ENCODE peak calls at places on chromosomes 4 and X, in six cellular contexts. One of them, this sample, is unnamed.

GRCh38 chr4:48913346-48913745 is 6.8 kb upstream of the OCIAD2 start:
- DNase-seq in NCI-H2081: no peak
- DNase-seq in NB4: no peak
- DNase-seq in spleen: no peak
- DNase-seq in H4: peak; percentile 74
- DNase-seq in naive thymus-derived CD8-positive, alpha-beta T cell: no peak
- DNase-seq in this sample: no peak

GRCh38 chr4:6502147-6502546 is 29.7 kb upstream of the PPP2R2C start:
- DNase-seq in NCI-H2081: no peak
- DNase-seq in naive thymus-derived CD8-positive, alpha-beta T cell: no peak
- DNase-seq in spleen: no peak
- DNase-seq in NB4: no peak
- DNase-seq in H4: no peak
- DNase-seq in this sample: no peak

GRCh38 chr4:10096201-10096975 is 20.2 kb downstream of the WDR1 start:
- DNase-seq in NB4: peak; percentile 84
- DNase-seq in NCI-H2081: no peak
- DNase-seq in H4: peak; percentile 94
- DNase-seq in spleen: peak; percentile 90
- DNase-seq in naive thymus-derived CD8-positive, alpha-beta T cell: peak; percentile 66
- DNase-seq in this sample: no peak

GRCh38 chr4:74947798-74948197 is 14.9 kb downstream of the PARM1 start:
- DNase-seq in naive thymus-derived CD8-positive, alpha-beta T cell: no peak
- DNase-seq in H4: no peak
- DNase-seq in NCI-H2081: no peak
- DNase-seq in spleen: no peak
- DNase-seq in NB4: no peak
- DNase-seq in this sample: no peak

GRCh38 chrX:45400380-45400779 is 199.7 kb upstream of the DIPK2B start:
- DNase-seq in naive thymus-derived CD8-positive, alpha-beta T cell: no peak
- DNase-seq in NCI-H2081: no peak
- DNase-seq in spleen: no peak
- DNase-seq in NB4: no peak
- DNase-seq in H4: no peak
- DNase-seq in this sample: no peak

GRCh38 chr4:36209941-36210663 is 34.2 kb downstream of the ARAP2 start:
- DNase-seq in NCI-H2081: no peak
- DNase-seq in naive thymus-derived CD8-positive, alpha-beta T cell: no peak
- DNase-seq in spleen: no peak
- DNase-seq in NB4: no peak
- DNase-seq in H4: no peak
- DNase-seq in this sample: no peak

GRCh38 chr4:2142630-2143427 is 83.7 kb downstream of the NAT8L start:
- DNase-seq in naive thymus-derived CD8-positive, alpha-beta T cell: no peak
- DNase-seq in H4: peak; percentile 35
- DNase-seq in spleen: no peak
- DNase-seq in NB4: no peak
- DNase-seq in NCI-H2081: no peak
- DNase-seq in this sample: no peak

GRCh38 chr4:115126487-115126886 is 13.1 kb upstream of the NDST4 start:
- DNase-seq in spleen: no peak
- DNase-seq in H4: no peak
- DNase-seq in NCI-H2081: no peak
- DNase-seq in naive thymus-derived CD8-positive, alpha-beta T cell: no peak
- DNase-seq in NB4: no peak
- DNase-seq in this sample: peak; percentile 71

GRCh38 chrX:79084923-79085322 is 59.6 kb upstream of the GPR174 start:
- DNase-seq in spleen: no peak
- DNase-seq in naive thymus-derived CD8-positive, alpha-beta T cell: no peak
- DNase-seq in NCI-H2081: no peak
- DNase-seq in NB4: no peak
- DNase-seq in H4: no peak
- DNase-seq in this sample: no peak

GRCh38 chrX:118271770-118272169 is 74.1 kb upstream of the WDR44 start:
- DNase-seq in H4: peak; percentile 31
- DNase-seq in NB4: no peak
- DNase-seq in NCI-H2081: no peak
- DNase-seq in naive thymus-derived CD8-positive, alpha-beta T cell: no peak
- DNase-seq in spleen: no peak
- DNase-seq in this sample: no peak

GRCh38 chr4:183591301-183591700 is 67.7 kb downstream of the RWDD4 start:
- DNase-seq in H4: no peak
- DNase-seq in spleen: no peak
- DNase-seq in naive thymus-derived CD8-positive, alpha-beta T cell: no peak
- DNase-seq in NCI-H2081: no peak
- DNase-seq in NB4: no peak
- DNase-seq in this sample: no peak

This sample was measured in NCI-H345.